ENCODE peak calls at places on chromosomes 6 and 20, in ten cellular contexts. Y is foreskin keratinocyte, V is cardiac muscle cell, B is body of pancreas, S is Peyer's patch, U is brain microvascular endothelial cell, C is ovary, A is HepG2, M is spleen, W is dorsolateral prefrontal cortex. O is an unnamed sample.

GRCh38 chr6:1162367-1163275 is 149.3 kb upstream of the FOXQ1 start:
- DNase-seq in Y (no peak), V (peak; percentile 6), B (no peak), S (no peak), U (no peak), C (no peak), A (no peak), M (no peak), W (no peak), O (no peak)

GRCh38 chr6:134774244-134774643 is 175.7 kb downstream of the ALDH8A1 start:
- DNase-seq in Y (peak; percentile 92), V (peak; percentile 72), B (no peak), S (no peak), U (peak; percentile 40), C (no peak), A (no peak), M (no peak), W (no peak), O (peak; percentile 12)

GRCh38 chr6:44511126-44511525 is 123.6 kb downstream of the CDC5L start:
- DNase-seq in Y (no peak), V (no peak), B (no peak), S (no peak), U (no peak), C (no peak), A (no peak), M (no peak), W (no peak), O (no peak)

GRCh38 chr20:10319855-10320254 is 101.2 kb downstream of the SNAP25 start:
- DNase-seq in Y (no peak), V (no peak), B (no peak), S (no peak), U (peak; percentile 17), C (no peak), A (no peak), M (no peak), W (peak; percentile 63), O (no peak)

GRCh38 chr6:158926429-158926828 is 73.6 kb downstream of the RSPH3 start:
- DNase-seq in Y (peak; percentile 92), V (peak; percentile 13), B (no peak), S (no peak), U (peak; percentile 75), C (no peak), A (peak; percentile 13), M (no peak), W (no peak), O (no peak)

GRCh38 chr6:103177800-103178199 is 1681.9 kb downstream of the HACE1 start:
- DNase-seq in Y (peak; percentile 0), V (no peak), B (no peak), S (no peak), U (no peak), C (no peak), A (no peak), M (no peak), W (no peak), O (no peak)

GRCh38 chr20:53394433-53394832 is 199.2 kb downstream of the ZNF217 start:
- DNase-seq in Y (no peak), V (no peak), B (no peak), S (no peak), U (no peak), C (no peak), A (no peak), M (no peak), W (no peak), O (no peak)

GRCh38 chr6:170294813-170295518 is 4.1 kb upstream of the DLL1 start:
- DNase-seq in Y (no peak), V (no peak), B (no peak), S (no peak), U (no peak), C (no peak), A (no peak), M (no peak), W (no peak), O (no peak)

GRCh38 chr6:4969609-4970285 is 34.1 kb downstream of the RPP40 start:
- DNase-seq in Y (no peak), V (no peak), B (no peak), S (no peak), U (no peak), C (no peak), A (no peak), M (no peak), W (no peak), O (no peak)

DNA sequence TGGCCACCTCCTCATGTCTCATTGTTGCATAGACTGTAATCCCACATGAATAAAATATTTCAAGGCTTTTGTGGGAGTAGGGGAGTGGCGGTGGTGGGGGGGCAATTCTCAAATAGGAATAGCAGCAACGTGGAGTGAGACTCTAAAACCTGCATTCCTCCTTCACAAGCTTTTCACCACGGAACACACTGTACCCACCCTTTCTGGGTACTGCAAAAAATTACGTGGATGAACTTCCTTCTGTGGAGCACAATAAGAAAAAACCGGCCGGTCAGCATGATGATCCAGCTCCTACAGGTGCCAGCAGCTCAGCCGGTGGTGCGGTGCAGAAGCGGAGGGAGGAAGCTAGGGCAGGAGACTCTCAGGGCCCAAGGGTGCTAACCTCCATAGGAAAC is 930 bp upstream of the RRAGD start:
- DNase-seq in Y (no peak), V (no peak), B (peak; percentile 43), S (no peak), U (no peak), C (no peak), A (no peak), M (no peak), W (no peak), O (no peak)
- H3K27ac ChIP-seq in Y (no peak overlapping the region), V (peak overlapping the region; percentile 94), B (peak overlapping the region; percentile 73), S (no peak overlapping the region), U (no peak overlapping the region), C (no peak overlapping the region), A (no peak overlapping the region), M (no peak overlapping the region), W (peak overlapping the region; percentile 98), O (no peak overlapping the region)

GRCh38 chr6:111777357-111777756 is 95.9 kb downstream of the FYN start:
- DNase-seq in Y (no peak), V (no peak), B (no peak), S (no peak), U (no peak), C (no peak), A (no peak), M (no peak), W (no peak), O (no peak)
- TF ChIP-seq CTCF in Y (no peak), V (no peak), B (no peak), S (no peak), U (peak; percentile 19), C (no peak), A (peak; percentile 10), M (peak; percentile 13), W (peak; percentile 32), O (no peak)

DNA sequence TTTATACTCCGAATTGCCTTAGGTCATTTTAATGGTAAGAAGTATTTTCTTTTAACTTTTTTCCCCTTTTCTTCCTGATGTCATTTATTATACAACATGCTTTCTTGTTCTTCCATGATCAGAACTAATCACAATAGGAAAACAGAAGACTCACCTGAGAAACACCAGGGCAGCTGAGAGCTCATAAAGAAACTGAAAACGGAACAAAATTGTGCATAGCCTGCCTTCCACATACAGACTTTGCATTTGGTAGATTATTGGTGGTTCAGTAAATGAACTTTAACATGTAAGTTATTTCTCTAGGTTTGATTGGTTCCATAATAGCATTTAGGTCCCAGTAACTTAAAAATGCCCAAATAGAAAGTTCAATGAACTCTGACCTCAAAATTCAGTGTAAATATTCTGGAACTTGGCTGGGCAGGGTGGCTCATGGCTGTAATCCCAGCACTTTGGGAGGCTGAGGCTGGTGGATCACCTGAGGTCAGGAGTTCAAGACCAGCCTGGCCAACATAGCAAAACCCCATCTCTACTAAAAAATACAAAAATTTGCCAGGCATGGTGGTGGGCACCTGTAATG is 161.1 kb upstream of the DTNBP1 start:
- DNase-seq in Y (no peak), V (no peak), B (no peak), S (no peak), U (no peak), C (no peak), A (no peak), M (no peak), W (no peak), O (no peak)
- H3K27ac ChIP-seq in Y (no peak overlapping the region), V (peak overlapping the region; percentile 50), B (no peak overlapping the region), S (no peak overlapping the region), U (no peak overlapping the region), C (no peak overlapping the region), A (no peak overlapping the region), M (no peak overlapping the region), W (no peak overlapping the region), O (no peak overlapping the region)

DNA sequence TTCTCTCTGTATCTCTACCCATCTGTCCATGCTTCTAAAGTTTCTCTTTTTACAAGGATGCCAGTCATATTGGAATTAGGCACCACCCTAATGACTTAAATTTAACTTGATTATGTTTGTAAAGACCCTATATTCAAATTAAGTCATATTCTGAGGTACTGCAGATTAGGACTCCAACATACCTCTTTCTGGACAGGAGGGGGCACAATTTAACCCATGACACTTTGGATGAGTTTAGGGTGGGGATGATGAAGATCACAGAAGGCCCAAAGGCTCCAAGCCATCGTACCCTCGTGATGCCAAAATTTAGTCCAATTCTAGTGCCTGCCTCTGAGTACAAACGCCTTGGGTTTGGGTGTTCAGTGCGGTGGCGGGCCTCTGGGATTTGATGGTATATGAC is 15.0 kb upstream of the NKX2-2 start:
- DNase-seq in Y (no peak), V (no peak), B (no peak), S (no peak), U (no peak), C (no peak), A (no peak), M (no peak), W (no peak), O (no peak)
- TF ChIP-seq CTCF in Y (no peak), V (no peak), B (no peak), S (no peak), U (no peak), C (no peak), A (no peak), M (no peak), W (no peak), O (no peak)